ENCODE peak calls at places on chromosome 22, in six cellular contexts. One of them, this sample, is unnamed.

GRCh38 chr22:45962431-45962712 is 14.6 kb downstream of the WNT7B start:
- DNase-seq in BE2C: no peak
- DNase-seq in stimulated activated naive CD4-positive, alpha-beta T cell treated with Interleukin-2 at 50 U/mL for 16 hours: no peak
- DNase-seq in Calu3: no peak
- DNase-seq in hippocampal formation: no peak
- DNase-seq in SJSA1: no peak
- DNase-seq in this sample: no peak

GRCh38 chr22:46076651-46077339 is 73.5 kb upstream of the PPARA start:
- DNase-seq in BE2C: peak
- DNase-seq in stimulated activated naive CD4-positive, alpha-beta T cell treated with Interleukin-2 at 50 U/mL for 16 hours: no peak
- DNase-seq in Calu3: peak
- DNase-seq in hippocampal formation: no peak
- DNase-seq in SJSA1: peak
- DNase-seq in this sample: no peak

GRCh38 chr22:29799217-29799680 is 32.1 kb downstream of the UQCR10 start:
- DNase-seq in BE2C: peak
- DNase-seq in stimulated activated naive CD4-positive, alpha-beta T cell treated with Interleukin-2 at 50 U/mL for 16 hours: no peak
- DNase-seq in Calu3: peak
- DNase-seq in hippocampal formation: peak
- DNase-seq in SJSA1: peak
- DNase-seq in this sample: peak

GRCh38 chr22:19121631-19122142 is 525 bp downstream of the DGCR2 start:
- DNase-seq in BE2C: peak
- DNase-seq in stimulated activated naive CD4-positive, alpha-beta T cell treated with Interleukin-2 at 50 U/mL for 16 hours: peak
- DNase-seq in Calu3: peak
- DNase-seq in hippocampal formation: no peak
- DNase-seq in SJSA1: no peak
- DNase-seq in this sample: no peak

GRCh38 chr22:19595532-19595931 is 71.3 kb upstream of the CLDN5 start:
- DNase-seq in BE2C: no peak
- DNase-seq in stimulated activated naive CD4-positive, alpha-beta T cell treated with Interleukin-2 at 50 U/mL for 16 hours: no peak
- DNase-seq in Calu3: no peak
- DNase-seq in hippocampal formation: no peak
- DNase-seq in SJSA1: no peak
- DNase-seq in this sample: no peak

GRCh38 chr22:49155039-49155808 is 672.4 kb downstream of the BRD1 start:
- DNase-seq in BE2C: no peak
- DNase-seq in stimulated activated naive CD4-positive, alpha-beta T cell treated with Interleukin-2 at 50 U/mL for 16 hours: no peak
- DNase-seq in Calu3: no peak
- DNase-seq in hippocampal formation: no peak
- DNase-seq in SJSA1: no peak
- DNase-seq in this sample: no peak

GRCh38 chr22:17918840-17919239 is 105.5 kb downstream of the MICAL3 start:
- DNase-seq in BE2C: no peak
- DNase-seq in stimulated activated naive CD4-positive, alpha-beta T cell treated with Interleukin-2 at 50 U/mL for 16 hours: no peak
- DNase-seq in Calu3: no peak
- DNase-seq in hippocampal formation: no peak
- DNase-seq in SJSA1: no peak
- DNase-seq in this sample: no peak

GRCh38 chr22:45889539-45890350 is 87.2 kb downstream of the WNT7B start:
- DNase-seq in BE2C: peak
- DNase-seq in stimulated activated naive CD4-positive, alpha-beta T cell treated with Interleukin-2 at 50 U/mL for 16 hours: no peak
- DNase-seq in Calu3: no peak
- DNase-seq in hippocampal formation: no peak
- DNase-seq in SJSA1: peak
- DNase-seq in this sample: no peak

GRCh38 chr22:17492247-17492646 is 71.1 kb upstream of the SLC25A18 start:
- DNase-seq in BE2C: no peak
- DNase-seq in stimulated activated naive CD4-positive, alpha-beta T cell treated with Interleukin-2 at 50 U/mL for 16 hours: no peak
- DNase-seq in Calu3: no peak
- DNase-seq in hippocampal formation: peak
- DNase-seq in SJSA1: no peak
- DNase-seq in this sample: no peak

GRCh38 chr22:39612811-39613548 is 42.4 kb downstream of the CACNA1I start:
- DNase-seq in BE2C: no peak
- DNase-seq in stimulated activated naive CD4-positive, alpha-beta T cell treated with Interleukin-2 at 50 U/mL for 16 hours: no peak
- DNase-seq in Calu3: no peak
- DNase-seq in hippocampal formation: no peak
- DNase-seq in SJSA1: no peak
- DNase-seq in this sample: no peak

GRCh38 chr22:25062378-25063095 is 110.0 kb downstream of the KIAA1671 start:
- DNase-seq in BE2C: no peak
- DNase-seq in stimulated activated naive CD4-positive, alpha-beta T cell treated with Interleukin-2 at 50 U/mL for 16 hours: peak
- DNase-seq in Calu3: no peak
- DNase-seq in hippocampal formation: no peak
- DNase-seq in SJSA1: no peak
- DNase-seq in this sample: no peak

GRCh38 chr22:37485006-37485713 is 1.0 kb downstream of the MFNG start:
- DNase-seq in BE2C: no peak
- DNase-seq in stimulated activated naive CD4-positive, alpha-beta T cell treated with Interleukin-2 at 50 U/mL for 16 hours: peak
- DNase-seq in Calu3: no peak
- DNase-seq in hippocampal formation: no peak
- DNase-seq in SJSA1: no peak
- DNase-seq in this sample: no peak

GRCh38 chr22:27283714-27284113 is 517.8 kb downstream of the MN1 start:
- DNase-seq in BE2C: peak
- DNase-seq in stimulated activated naive CD4-positive, alpha-beta T cell treated with Interleukin-2 at 50 U/mL for 16 hours: no peak
- DNase-seq in Calu3: no peak
- DNase-seq in hippocampal formation: no peak
- DNase-seq in SJSA1: no peak
- DNase-seq in this sample: no peak

GRCh38 chr22:29524440-29525191 is 28.9 kb downstream of the THOC5 start:
- DNase-seq in BE2C: peak
- DNase-seq in stimulated activated naive CD4-positive, alpha-beta T cell treated with Interleukin-2 at 50 U/mL for 16 hours: peak
- DNase-seq in Calu3: peak
- DNase-seq in hippocampal formation: no peak
- DNase-seq in SJSA1: no peak
- DNase-seq in this sample: no peak

GRCh38 chr22:50282361-50283144 is 12.4 kb upstream of the MAPK11 start:
- DNase-seq in BE2C: no peak
- DNase-seq in stimulated activated naive CD4-positive, alpha-beta T cell treated with Interleukin-2 at 50 U/mL for 16 hours: no peak
- DNase-seq in Calu3: peak
- DNase-seq in hippocampal formation: no peak
- DNase-seq in SJSA1: peak
- DNase-seq in this sample: peak

GRCh38 chr22:33271390-33272161 is 213.4 kb upstream of the SYN3 start:
- DNase-seq in BE2C: no peak
- DNase-seq in stimulated activated naive CD4-positive, alpha-beta T cell treated with Interleukin-2 at 50 U/mL for 16 hours: no peak
- DNase-seq in Calu3: no peak
- DNase-seq in hippocampal formation: no peak
- DNase-seq in SJSA1: no peak
- DNase-seq in this sample: no peak

GRCh38 chr22:43152355-43153071 is 1.2 kb downstream of the TSPO start:
- DNase-seq in BE2C: peak
- DNase-seq in stimulated activated naive CD4-positive, alpha-beta T cell treated with Interleukin-2 at 50 U/mL for 16 hours: peak
- DNase-seq in Calu3: peak
- DNase-seq in hippocampal formation: no peak
- DNase-seq in SJSA1: peak
- DNase-seq in this sample: peak

GRCh38 chr22:25482868-25483639 is 81.4 kb upstream of the GRK3 start:
- DNase-seq in BE2C: no peak
- DNase-seq in stimulated activated naive CD4-positive, alpha-beta T cell treated with Interleukin-2 at 50 U/mL for 16 hours: no peak
- DNase-seq in Calu3: no peak
- DNase-seq in hippocampal formation: no peak
- DNase-seq in SJSA1: no peak
- DNase-seq in this sample: no peak

GRCh38 chr22:42233879-42234278 is 36.6 kb downstream of the TCF20 start:
- DNase-seq in BE2C: no peak
- DNase-seq in stimulated activated naive CD4-positive, alpha-beta T cell treated with Interleukin-2 at 50 U/mL for 16 hours: no peak
- DNase-seq in Calu3: no peak
- DNase-seq in hippocampal formation: no peak
- DNase-seq in SJSA1: no peak
- DNase-seq in this sample: no peak

GRCh38 chr22:26606611-26607010 is 11.2 kb downstream of the CRYBB1 start:
- DNase-seq in BE2C: no peak
- DNase-seq in stimulated activated naive CD4-positive, alpha-beta T cell treated with Interleukin-2 at 50 U/mL for 16 hours: no peak
- DNase-seq in Calu3: no peak
- DNase-seq in hippocampal formation: no peak
- DNase-seq in SJSA1: no peak
- DNase-seq in this sample: no peak

GRCh38 chr22:29580200-29580810 is 608 bp downstream of the NIPSNAP1 start:
- DNase-seq in BE2C: peak
- DNase-seq in stimulated activated naive CD4-positive, alpha-beta T cell treated with Interleukin-2 at 50 U/mL for 16 hours: no peak
- DNase-seq in Calu3: no peak
- DNase-seq in hippocampal formation: no peak
- DNase-seq in SJSA1: no peak
- DNase-seq in this sample: no peak

GRCh38 chr22:50305658-50306566 is 1.5 kb downstream of the PLXNB2 start:
- DNase-seq in BE2C: peak
- DNase-seq in stimulated activated naive CD4-positive, alpha-beta T cell treated with Interleukin-2 at 50 U/mL for 16 hours: no peak
- DNase-seq in Calu3: peak
- DNase-seq in hippocampal formation: peak
- DNase-seq in SJSA1: peak
- DNase-seq in this sample: peak

GRCh38 chr22:46754110-46754799 is 8.2 kb upstream of the TBC1D22A start:
- DNase-seq in BE2C: peak
- DNase-seq in stimulated activated naive CD4-positive, alpha-beta T cell treated with Interleukin-2 at 50 U/mL for 16 hours: peak
- DNase-seq in Calu3: peak
- DNase-seq in hippocampal formation: no peak
- DNase-seq in SJSA1: peak
- DNase-seq in this sample: peak

GRCh38 chr22:49116486-49116885 is 711.2 kb downstream of the BRD1 start:
- DNase-seq in BE2C: no peak
- DNase-seq in stimulated activated naive CD4-positive, alpha-beta T cell treated with Interleukin-2 at 50 U/mL for 16 hours: no peak
- DNase-seq in Calu3: no peak
- DNase-seq in hippocampal formation: no peak
- DNase-seq in SJSA1: no peak
- DNase-seq in this sample: no peak

GRCh38 chr22:31248138-31248745 is 36.1 kb downstream of the LIMK2 start:
- DNase-seq in BE2C: peak
- DNase-seq in stimulated activated naive CD4-positive, alpha-beta T cell treated with Interleukin-2 at 50 U/mL for 16 hours: peak
- DNase-seq in Calu3: no peak
- DNase-seq in hippocampal formation: peak
- DNase-seq in SJSA1: peak
- DNase-seq in this sample: peak

GRCh38 chr22:49352361-49353169 is 475.1 kb downstream of the BRD1 start:
- DNase-seq in BE2C: no peak
- DNase-seq in stimulated activated naive CD4-positive, alpha-beta T cell treated with Interleukin-2 at 50 U/mL for 16 hours: no peak
- DNase-seq in Calu3: no peak
- DNase-seq in hippocampal formation: no peak
- DNase-seq in SJSA1: no peak
- DNase-seq in this sample: no peak

GRCh38 chr22:22061085-22062077 is 78.8 kb upstream of the TOP3B start:
- DNase-seq in BE2C: no peak
- DNase-seq in stimulated activated naive CD4-positive, alpha-beta T cell treated with Interleukin-2 at 50 U/mL for 16 hours: no peak
- DNase-seq in Calu3: no peak
- DNase-seq in hippocampal formation: peak
- DNase-seq in SJSA1: no peak
- DNase-seq in this sample: no peak

GRCh38 chr22:19843107-19843856 is 11.4 kb downstream of the GNB1L start:
- DNase-seq in BE2C: no peak
- DNase-seq in stimulated activated naive CD4-positive, alpha-beta T cell treated with Interleukin-2 at 50 U/mL for 16 hours: no peak
- DNase-seq in Calu3: no peak
- DNase-seq in hippocampal formation: no peak
- DNase-seq in SJSA1: no peak
- DNase-seq in this sample: no peak

GRCh38 chr22:29062286-29062949 is 787 bp upstream of the C22orf31 start:
- DNase-seq in BE2C: no peak
- DNase-seq in stimulated activated naive CD4-positive, alpha-beta T cell treated with Interleukin-2 at 50 U/mL for 16 hours: no peak
- DNase-seq in Calu3: no peak
- DNase-seq in hippocampal formation: no peak
- DNase-seq in SJSA1: no peak
- DNase-seq in this sample: no peak

GRCh38 chr22:42962295-42963230 is 52.4 kb downstream of the PACSIN2 start:
- DNase-seq in BE2C: no peak
- DNase-seq in stimulated activated naive CD4-positive, alpha-beta T cell treated with Interleukin-2 at 50 U/mL for 16 hours: no peak
- DNase-seq in Calu3: peak
- DNase-seq in hippocampal formation: no peak
- DNase-seq in SJSA1: peak
- DNase-seq in this sample: no peak

GRCh38 chr22:49244466-49245420 is 582.9 kb downstream of the BRD1 start:
- DNase-seq in BE2C: no peak
- DNase-seq in stimulated activated naive CD4-positive, alpha-beta T cell treated with Interleukin-2 at 50 U/mL for 16 hours: no peak
- DNase-seq in Calu3: no peak
- DNase-seq in hippocampal formation: no peak
- DNase-seq in SJSA1: peak
- DNase-seq in this sample: no peak

GRCh38 chr22:50376064-50376747 is 33.1 kb downstream of the PPP6R2 start:
- DNase-seq in BE2C: no peak
- DNase-seq in stimulated activated naive CD4-positive, alpha-beta T cell treated with Interleukin-2 at 50 U/mL for 16 hours: no peak
- DNase-seq in Calu3: no peak
- DNase-seq in hippocampal formation: no peak
- DNase-seq in SJSA1: no peak
- DNase-seq in this sample: no peak

GRCh38 chr22:44093791-44094190 is 69.7 kb downstream of the PARVB start:
- DNase-seq in BE2C: no peak
- DNase-seq in stimulated activated naive CD4-positive, alpha-beta T cell treated with Interleukin-2 at 50 U/mL for 16 hours: no peak
- DNase-seq in Calu3: no peak
- DNase-seq in hippocampal formation: no peak
- DNase-seq in SJSA1: no peak
- DNase-seq in this sample: no peak

GRCh38 chr22:22953796-22954195 is 66.2 kb downstream of the IGLL5 start:
- DNase-seq in BE2C: no peak
- DNase-seq in stimulated activated naive CD4-positive, alpha-beta T cell treated with Interleukin-2 at 50 U/mL for 16 hours: no peak
- DNase-seq in Calu3: no peak
- DNase-seq in hippocampal formation: no peak
- DNase-seq in SJSA1: no peak
- DNase-seq in this sample: no peak

GRCh38 chr22:42283288-42284229 is 13.1 kb upstream of the TCF20 start:
- DNase-seq in BE2C: peak
- DNase-seq in stimulated activated naive CD4-positive, alpha-beta T cell treated with Interleukin-2 at 50 U/mL for 16 hours: peak
- DNase-seq in Calu3: no peak
- DNase-seq in hippocampal formation: peak
- DNase-seq in SJSA1: no peak
- DNase-seq in this sample: no peak

GRCh38 chr22:23357028-23357427 is 176.7 kb downstream of the BCR start:
- DNase-seq in BE2C: no peak
- DNase-seq in stimulated activated naive CD4-positive, alpha-beta T cell treated with Interleukin-2 at 50 U/mL for 16 hours: no peak
- DNase-seq in Calu3: no peak
- DNase-seq in hippocampal formation: no peak
- DNase-seq in SJSA1: no peak
- DNase-seq in this sample: no peak

GRCh38 chr22:35539910-35540599 is 576 bp upstream of the RASD2 start:
- DNase-seq in BE2C: peak
- DNase-seq in stimulated activated naive CD4-positive, alpha-beta T cell treated with Interleukin-2 at 50 U/mL for 16 hours: peak
- DNase-seq in Calu3: peak
- DNase-seq in hippocampal formation: no peak
- DNase-seq in SJSA1: no peak
- DNase-seq in this sample: peak

GRCh38 chr22:48483764-48484528 is 1343.7 kb downstream of the BRD1 start:
- DNase-seq in BE2C: no peak
- DNase-seq in stimulated activated naive CD4-positive, alpha-beta T cell treated with Interleukin-2 at 50 U/mL for 16 hours: no peak
- DNase-seq in Calu3: no peak
- DNase-seq in hippocampal formation: no peak
- DNase-seq in SJSA1: peak
- DNase-seq in this sample: no peak